ENCODE peak calls at places on chromosomes 11 and 22, in eight cellular contexts. One of them, this sample, is unnamed.

GRCh38 chr11:127859941-127860354 is 727.4 kb downstream of the ETS1 start:
- DNase-seq in BE2C: no peak
- DNase-seq in WTC11: no peak
- DNase-seq in right cardiac atrium: peak; percentile 20
- DNase-seq in SW480: no peak
- DNase-seq in ELF-1: no peak
- DNase-seq in activated CD8-positive, alpha-beta T cell treated with anti-CD3 and anti-CD28 coated beads for 36 hours: no peak
- DNase-seq in H4: no peak
- DNase-seq in this sample: peak; percentile 21

GRCh38 chr22:41862530-41863266 is 29.8 kb downstream of the SREBF2 start:
- DNase-seq in BE2C: peak; percentile 41
- DNase-seq in WTC11: no peak
- DNase-seq in right cardiac atrium: no peak
- DNase-seq in SW480: no peak
- DNase-seq in ELF-1: no peak
- DNase-seq in activated CD8-positive, alpha-beta T cell treated with anti-CD3 and anti-CD28 coated beads for 36 hours: peak; percentile 80
- DNase-seq in H4: no peak
- DNase-seq in this sample: peak; percentile 2

GRCh38 chr11:75474240-75474639 is 41.2 kb upstream of the KLHL35 start:
- DNase-seq in BE2C: peak; percentile 48
- DNase-seq in WTC11: no peak
- DNase-seq in right cardiac atrium: no peak
- DNase-seq in SW480: no peak
- DNase-seq in ELF-1: no peak
- DNase-seq in activated CD8-positive, alpha-beta T cell treated with anti-CD3 and anti-CD28 coated beads for 36 hours: no peak
- DNase-seq in H4: no peak
- DNase-seq in this sample: no peak

GRCh38 chr11:35893796-35894475 is 49.9 kb upstream of the LDLRAD3 start:
- DNase-seq in BE2C: no peak
- DNase-seq in WTC11: peak; percentile 11
- DNase-seq in right cardiac atrium: no peak
- DNase-seq in SW480: peak; percentile 87
- DNase-seq in ELF-1: peak; percentile 88
- DNase-seq in activated CD8-positive, alpha-beta T cell treated with anti-CD3 and anti-CD28 coated beads for 36 hours: no peak
- DNase-seq in H4: peak; percentile 33
- DNase-seq in this sample: no peak

GRCh38 chr11:44300881-44301855 is 8.8 kb downstream of the ALX4 start:
- DNase-seq in BE2C: no peak
- DNase-seq in WTC11: no peak
- DNase-seq in right cardiac atrium: no peak
- DNase-seq in SW480: no peak
- DNase-seq in ELF-1: peak; percentile 44
- DNase-seq in activated CD8-positive, alpha-beta T cell treated with anti-CD3 and anti-CD28 coated beads for 36 hours: no peak
- DNase-seq in H4: peak; percentile 81
- DNase-seq in this sample: no peak

GRCh38 chr11:77027275-77027674 is 6.9 kb upstream of the B3GNT6 start:
- DNase-seq in BE2C: no peak
- DNase-seq in WTC11: no peak
- DNase-seq in right cardiac atrium: no peak
- DNase-seq in SW480: no peak
- DNase-seq in ELF-1: no peak
- DNase-seq in activated CD8-positive, alpha-beta T cell treated with anti-CD3 and anti-CD28 coated beads for 36 hours: no peak
- DNase-seq in H4: no peak
- DNase-seq in this sample: peak; percentile 19

GRCh38 chr11:130904380-130904779 is 11.9 kb downstream of the SNX19 start:
- DNase-seq in BE2C: no peak
- DNase-seq in WTC11: no peak
- DNase-seq in right cardiac atrium: no peak
- DNase-seq in SW480: no peak
- DNase-seq in ELF-1: no peak
- DNase-seq in activated CD8-positive, alpha-beta T cell treated with anti-CD3 and anti-CD28 coated beads for 36 hours: no peak
- DNase-seq in H4: peak; percentile 19
- DNase-seq in this sample: no peak

GRCh38 chr11:16794047-16794818 is 55.8 kb downstream of the C11orf58 start:
- DNase-seq in BE2C: no peak
- DNase-seq in WTC11: no peak
- DNase-seq in right cardiac atrium: no peak
- DNase-seq in SW480: no peak
- DNase-seq in ELF-1: no peak
- DNase-seq in activated CD8-positive, alpha-beta T cell treated with anti-CD3 and anti-CD28 coated beads for 36 hours: no peak
- DNase-seq in H4: no peak
- DNase-seq in this sample: no peak

This sample was measured in GM04503.